ENCODE peak calls at places on chromosomes 16 and 17, in six cellular contexts. Z, Q, N, R, Y and G are unnamed samples.

GRCh38 chr17:69870751-69871199 is 204.2 kb upstream of the KCNJ16 start:
- DNase-seq in R (no peak), N (peak), Q (no peak), Z (no peak), Y (no peak), G (no peak)

GRCh38 chr16:56916571-56917403 is 15.2 kb upstream of the HERPUD1 start:
- DNase-seq in Z (no peak), Y (no peak), Q (no peak), N (no peak), R (no peak), G (peak)

GRCh38 chr17:48608921-48609505 is 1.8 kb downstream of the HOXB7 start:
- DNase-seq in Y (no peak), R (no peak), Z (no peak), N (no peak), Q (no peak), G (no peak)

GRCh38 chr17:17445925-17446665 is 30.7 kb upstream of the MED9 start:
- DNase-seq in Y (peak), N (peak), R (no peak), Q (no peak), Z (peak), G (no peak)

GRCh38 chr17:60391419-60392041 is 403 bp downstream of the USP32 start:
- DNase-seq in Y (no peak), Z (no peak), R (peak), Q (no peak), N (no peak), G (no peak)

GRCh38 chr16:55588799-55589198 is 22.3 kb downstream of the CAPNS2 start:
- DNase-seq in N (no peak), Q (no peak), Y (no peak), Z (no peak), R (no peak), G (no peak)

GRCh38 chr16:78542419-78542818 is 443.0 kb downstream of the WWOX start:
- DNase-seq in N (no peak), Y (no peak), Q (no peak), R (no peak), Z (no peak), G (no peak)

GRCh38 chr16:27461483-27462171 is 59.7 kb downstream of the IL21R start:
- DNase-seq in Z (peak), Y (no peak), R (peak), N (no peak), Q (no peak), G (no peak)

GRCh38 chr17:13420294-13421277 is 181.1 kb downstream of the HS3ST3A1 start:
- DNase-seq in Z (no peak), Q (no peak), N (peak), R (no peak), Y (no peak), G (no peak)

GRCh38 chr17:78558181-78558850 is 18.9 kb downstream of the DNAH17 start:
- DNase-seq in R (no peak), Q (no peak), Y (no peak), N (no peak), Z (no peak), G (no peak)

GRCh38 chr16:30368122-30368791 is 2.0 kb downstream of the TBC1D10B start:
- DNase-seq in Y (no peak), R (no peak), Z (no peak), Q (no peak), N (no peak), G (no peak)

GRCh38 chr16:79209308-79209707 is 391.2 kb downstream of the MAF start:
- DNase-seq in N (no peak), Y (no peak), Z (no peak), Q (no peak), R (no peak), G (no peak)

GRCh38 chr16:86510465-86511261 is at the start of gene FOXF1:
- DNase-seq in Z (peak), R (no peak), Y (no peak), N (peak), Q (no peak), G (peak)

GRCh38 chr16:50928065-50928464 is 186.2 kb downstream of the CYLD start:
- DNase-seq in Q (no peak), R (no peak), Y (no peak), N (no peak), Z (no peak), G (no peak)

GRCh38 chr16:29836623-29837022 is 16.4 kb downstream of the MVP start:
- DNase-seq in Z (no peak), R (no peak), N (no peak), Y (no peak), Q (no peak), G (no peak)

GRCh38 chr16:87681990-87682570 is 79.8 kb downstream of the JPH3 start:
- DNase-seq in Y (no peak), Q (no peak), N (peak), R (no peak), Z (no peak), G (peak)
- TF ChIP-seq CTCF in Y (no peak), Q (no peak), N (peak), R (peak), Z (no peak), G (peak)

DNA sequence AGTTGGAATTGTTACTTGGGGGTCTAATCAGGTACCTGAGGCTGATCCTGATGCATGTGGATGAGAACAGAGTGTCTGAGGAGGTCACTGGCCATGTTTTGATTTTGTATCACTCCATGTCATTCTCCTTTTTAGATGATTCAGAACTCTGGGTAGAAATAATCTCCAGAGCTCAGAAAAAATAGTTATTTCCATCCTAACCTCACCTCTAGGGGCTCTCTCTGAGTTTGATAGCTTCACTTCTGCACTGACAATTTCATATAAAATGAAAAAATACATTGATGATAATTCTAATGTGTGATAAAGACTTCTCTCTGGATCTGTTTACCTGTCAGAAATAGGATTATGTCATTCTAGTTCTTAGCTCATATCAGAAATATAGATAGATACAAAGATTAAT is 6.2 kb upstream of the KRT12 start:
- DNase-seq in R (no peak), Y (no peak), Q (no peak), Z (no peak), N (no peak), G (no peak)
- TF ChIP-seq CTCF in R (no peak), Y (no peak), Q (no peak), Z (no peak), N (no peak), G (no peak)

GRCh38 chr16:49513040-49513439 is 139.4 kb downstream of the C16orf78 start:
- DNase-seq in R (no peak), Q (no peak), Z (peak), Y (no peak), N (no peak), G (peak)
- TF ChIP-seq CTCF in R (no peak), Q (no peak), Z (peak), Y (no peak), N (no peak), G (peak)

GRCh38 chr16:82433042-82433441 is 193.7 kb upstream of the CDH13 start:
- DNase-seq in R (no peak), N (no peak), Y (no peak), Z (no peak), Q (no peak), G (no peak)
- TF ChIP-seq CTCF in R (no peak), N (no peak), Y (no peak), Z (no peak), Q (no peak), G (no peak)

DNA sequence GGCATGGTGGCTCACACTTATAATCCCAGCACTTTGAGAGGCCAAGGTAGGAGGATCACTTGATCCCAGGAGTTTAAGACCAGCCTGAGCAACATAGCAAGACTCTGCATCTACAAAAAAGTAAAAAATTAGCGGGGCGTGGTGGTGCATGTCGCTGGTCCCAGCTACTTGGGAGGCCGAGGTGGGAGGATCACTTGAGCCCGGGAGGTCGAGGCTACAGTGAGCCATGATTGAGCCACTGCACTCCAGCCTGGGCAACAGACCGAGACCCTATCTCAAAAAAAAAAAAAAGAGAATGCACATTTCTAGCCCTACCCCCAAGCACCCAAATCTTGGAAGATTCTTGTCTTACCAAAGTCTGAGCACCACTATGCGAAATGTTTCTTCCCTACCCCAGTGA is 15.6 kb upstream of the RHOT1 start:
- DNase-seq in N (no peak), R (no peak), Y (no peak), Z (no peak), Q (peak), G (no peak)
- TF ChIP-seq CTCF in N (no peak), R (no peak), Y (no peak), Z (no peak), Q (no peak), G (no peak)